ENCODE peak calls at places on chromosomes 12 and 14, in six cellular contexts. R is upper lobe of right lung, U is lower lobe of right lung, O is gastrocnemius medialis, F is tibial nerve, S is OCI-LY7. G is an unnamed sample.

GRCh38 chr14:59541731-59542130 is 34.9 kb downstream of the CCDC175 start:
- DNase-seq in S (no peak), F (no peak), R (no peak), U (no peak), O (no peak), G (no peak)

GRCh38 chr14:55127491-55127951 is 1.5 kb upstream of the LGALS3 start:
- DNase-seq in O (no peak), F (no peak), S (no peak), R (no peak), U (no peak), G (peak)

GRCh38 chr12:27999521-27999920 is 27.0 kb upstream of the PTHLH start:
- DNase-seq in S (no peak), O (no peak), F (no peak), R (no peak), U (no peak), G (peak)

GRCh38 chr12:24285413-24285812 is 335.9 kb upstream of the SOX5 start:
- DNase-seq in O (no peak), U (no peak), R (no peak), F (no peak), S (no peak), G (no peak)

GRCh38 chr12:31584782-31585181 is 6.2 kb downstream of the DENND5B start:
- DNase-seq in R (no peak), S (no peak), O (no peak), U (no peak), F (no peak), G (peak)

GRCh38 chr12:8064131-8064530 is 2.0 kb downstream of the C3AR1 start:
- DNase-seq in R (no peak), O (no peak), F (no peak), S (no peak), U (no peak), G (no peak)

GRCh38 chr12:112170376-112170775 is 45.0 kb downstream of the TRAFD1 start:
- DNase-seq in S (peak), R (no peak), U (no peak), F (peak), O (no peak), G (peak)

GRCh38 chr12:116910645-116911449 is at the start of gene FBXW8:
- DNase-seq in R (peak), F (peak), U (peak), O (peak), S (peak), G (peak)

GRCh38 chr12:64610092-64610659 is at the start of gene RASSF3:
- DNase-seq in F (peak), R (peak), S (peak), O (peak), U (peak), G (peak)

GRCh38 chr12:72133497-72134055 is 138.6 kb upstream of the TRHDE start:
- DNase-seq in O (no peak), S (no peak), R (no peak), F (no peak), U (no peak), G (no peak)

GRCh38 chr14:24096545-24097181 is 2.6 kb downstream of the PCK2 start:
- DNase-seq in R (peak), F (no peak), O (no peak), S (no peak), U (no peak), G (no peak)

GRCh38 chr14:80364274-80364673 is 153.0 kb upstream of the DIO2 start:
- DNase-seq in O (no peak), S (peak), R (no peak), F (no peak), U (no peak), G (peak)
- TF ChIP-seq CTCF in O (no peak), S (peak), R (no peak), F (no peak), U (no peak), G (peak)

DNA sequence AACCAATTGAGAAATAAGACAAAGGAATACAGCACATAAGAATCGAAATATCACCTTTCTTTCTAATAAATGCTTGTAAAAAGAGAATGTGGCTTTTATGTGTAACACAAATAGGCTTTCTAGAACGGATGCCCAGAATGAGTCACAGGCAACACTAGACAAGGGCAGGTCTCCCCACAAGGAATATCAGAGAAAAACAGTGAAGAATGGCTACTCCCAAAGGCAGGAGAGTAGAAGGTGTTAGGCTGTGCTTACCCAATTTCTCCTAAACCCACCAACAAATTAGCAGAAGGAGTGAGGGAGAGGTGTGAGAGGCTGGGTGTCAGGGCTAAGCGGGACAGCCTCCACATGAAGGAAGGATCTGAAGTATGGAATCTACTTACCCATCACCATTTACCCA is 55.2 kb downstream of the GALNT4 start:
- DNase-seq in S (no peak), R (no peak), O (no peak), U (no peak), F (no peak), G (peak)
- H3K4me3 ChIP-seq in S (no peak), R (no peak), O (no peak), U (no peak), F (no peak), G (no peak)

GRCh38 chr14:81068384-81068783 is 113.0 kb downstream of the TSHR start:
- DNase-seq in F (no peak), O (no peak), U (no peak), S (no peak), R (no peak), G (no peak)

GRCh38 chr14:81066672-81067071 is 111.3 kb downstream of the TSHR start:
- DNase-seq in F (no peak), S (no peak), U (no peak), R (no peak), O (no peak), G (no peak)

GRCh38 chr14:81062380-81062779 is 107.0 kb downstream of the TSHR start:
- DNase-seq in R (no peak), S (no peak), O (no peak), F (no peak), U (no peak), G (no peak)

GRCh38 chr14:81067156-81067555 is 111.7 kb downstream of the TSHR start:
- DNase-seq in S (no peak), F (no peak), O (no peak), U (no peak), R (no peak), G (no peak)

GRCh38 chr14:81062816-81063215 is 107.4 kb downstream of the TSHR start:
- DNase-seq in R (no peak), U (no peak), O (no peak), S (peak), F (peak), G (peak)
- TF ChIP-seq CTCF in R (peak), U (peak), O (no peak), S (peak), F (no peak), G (no peak)

GRCh38 chr12:12759234-12759915 is 26.1 kb upstream of the APOLD1 start:
- DNase-seq in U (no peak), S (no peak), F (no peak), R (no peak), O (no peak), G (no peak)
- H3K4me3 ChIP-seq in U (no peak), S (no peak), F (no peak), R (no peak), O (no peak), G (no peak)

G was measured in fibroblast of the aortic adventitia.